ENCODE peak calls at places on chromosomes 7 and 10, in nine cellular contexts. G is left lobe of liver; S is midbrain; B is upper lobe of right lung; C is ovary; Q is stimulated activated CD8-positive, alpha-beta memory T cell treated with anti-CD3 and anti-CD28 coated beads, Interleukin-4, amount 100 ng/mL, for 4 hours; N is IMR-90; Y is mammary epithelial cell; L is cardiac septum. K is an unnamed sample.

GRCh38 chr7:70764701-70765208 is 367.2 kb upstream of the GALNT17 start:
- DNase-seq in G (no peak), S (no peak), B (no peak), C (no peak), Q (no peak), N (no peak), Y (no peak), L (no peak), K (no peak)

GRCh38 chr10:17527530-17528146 is 73.2 kb upstream of the ST8SIA6 start:
- DNase-seq in G (no peak), S (no peak), B (no peak), C (no peak), Q (no peak), N (peak), Y (peak), L (no peak), K (no peak)

GRCh38 chr10:110859947-110860376 is 11.8 kb upstream of the PDCD4 start:
- DNase-seq in G (no peak), S (peak), B (no peak), C (no peak), Q (no peak), N (peak), Y (no peak), L (no peak), K (no peak)

GRCh38 chr7:132049462-132050304 is 493.3 kb upstream of the PODXL start:
- DNase-seq in G (no peak), S (no peak), B (no peak), C (no peak), Q (no peak), N (peak), Y (no peak), L (no peak), K (peak)

GRCh38 chr10:60905580-60905979 is 38.4 kb downstream of the RHOBTB1 start:
- DNase-seq in G (no peak), S (no peak), B (no peak), C (no peak), Q (no peak), N (peak), Y (no peak), L (peak), K (no peak)

GRCh38 chr10:111128331-111129167 is 51.7 kb downstream of the ADRA2A start:
- DNase-seq in G (no peak), S (no peak), B (no peak), C (no peak), Q (no peak), N (peak), Y (no peak), L (no peak), K (no peak)

GRCh38 chr10:120824864-120825263 is 26.3 kb upstream of the WDR11 start:
- DNase-seq in G (no peak), S (peak), B (no peak), C (no peak), Q (no peak), N (no peak), Y (no peak), L (no peak), K (peak)

GRCh38 chr7:36280840-36281812 is 108.5 kb upstream of the ANLN start:
- DNase-seq in G (peak), S (peak), B (peak), C (peak), Q (no peak), N (peak), Y (peak), L (peak), K (peak)

GRCh38 chr7:99296471-99296870 is 23.8 kb downstream of the MYH16 start:
- DNase-seq in G (no peak), S (no peak), B (no peak), C (no peak), Q (no peak), N (no peak), Y (no peak), L (no peak), K (no peak)

GRCh38 chr10:104197364-104197763 is 34.8 kb downstream of the CFAP43 start:
- DNase-seq in G (no peak), S (no peak), B (no peak), C (no peak), Q (no peak), N (no peak), Y (peak), L (no peak), K (no peak)

GRCh38 chr10:33336606-33337334 is 2.3 kb upstream of the NRP1 start:
- DNase-seq in G (peak), S (no peak), B (peak), C (peak), Q (no peak), N (no peak), Y (peak), L (peak), K (peak)

GRCh38 chr10:71582019-71582418 is 137.6 kb downstream of the C10orf105 start:
- DNase-seq in G (no peak), S (peak), B (no peak), C (no peak), Q (no peak), N (peak), Y (no peak), L (no peak), K (peak)

K was measured in neural progenitor cell.